ENCODE peak calls at places on chromosomes 4 and X, in eight cellular contexts. C is choroid plexus epithelial cell, M is Calu3, F is nephron progenitor cell, W is astrocyte, Y is astrocyte of the spinal cord, H is cardiac fibroblast, R is fibroblast of pulmonary artery. T is an unnamed sample.

GRCh38 chrX:112642349-112642748 is 37.4 kb downstream of the LHFPL1 start:
- DNase-seq in C (peak), M (peak), F (peak), W (peak), Y (peak), H (peak), R (peak), T (peak)

GRCh38 chr4:123055943-123056342 is 133.5 kb upstream of the NUDT6 start:
- DNase-seq in C (no peak), M (no peak), F (no peak), W (peak), Y (peak), H (no peak), R (no peak), T (no peak)

GRCh38 chr4:18934197-18934596 is 912.6 kb upstream of the LCORL start:
- DNase-seq in C (peak), M (no peak), F (no peak), W (no peak), Y (no peak), H (no peak), R (no peak), T (no peak)

GRCh38 chrX:28609003-28609402 is 21.8 kb downstream of the IL1RAPL1 start:
- DNase-seq in C (no peak), M (no peak), F (no peak), W (no peak), Y (no peak), H (no peak), R (no peak), T (no peak)

GRCh38 chr4:56655209-56655626 is 25.9 kb downstream of the HOPX start:
- DNase-seq in C (no peak), M (peak), F (peak), W (peak), Y (peak), H (no peak), R (peak), T (no peak)

GRCh38 chrX:14356401-14356800 is 172.9 kb upstream of the GLRA2 start:
- DNase-seq in C (peak), M (no peak), F (no peak), W (no peak), Y (peak), H (no peak), R (peak), T (no peak)

GRCh38 chr4:39062499-39062898 is 467 bp downstream of the KLHL5 start:
- DNase-seq in C (no peak), M (no peak), F (no peak), W (no peak), Y (peak), H (no peak), R (no peak), T (no peak)

GRCh38 chr4:81724925-81725329 is 253.2 kb upstream of the RASGEF1B start:
- DNase-seq in C (peak), M (peak), F (peak), W (no peak), Y (no peak), H (no peak), R (no peak), T (no peak)

GRCh38 chrX:31232506-31232905 is 160.7 kb upstream of the FTHL17 start:
- DNase-seq in C (no peak), M (no peak), F (no peak), W (no peak), Y (no peak), H (no peak), R (no peak), T (no peak)

GRCh38 chr4:86013623-86014022 is 346.2 kb downstream of the MAPK10 start:
- DNase-seq in C (peak), M (no peak), F (no peak), W (peak), Y (peak), H (peak), R (peak), T (no peak)

GRCh38 chr4:25180524-25181131 is 20.4 kb upstream of the SEPSECS start:
- DNase-seq in C (peak), M (peak), F (peak), W (peak), Y (peak), H (peak), R (peak), T (peak)

GRCh38 chr4:6783111-6783981 is 819 bp downstream of the KIAA0232 start:
- DNase-seq in C (peak), M (peak), F (peak), W (peak), Y (peak), H (peak), R (peak), T (peak)

GRCh38 chr4:181578911-181579310 is 664.3 kb upstream of the TENM3 start:
- DNase-seq in C (peak), M (no peak), F (no peak), W (no peak), Y (peak), H (no peak), R (no peak), T (no peak)

GRCh38 chr4:154779362-154779947 is 1.6 kb upstream of the RBM46 start:
- DNase-seq in C (peak), M (no peak), F (no peak), W (peak), Y (peak), H (peak), R (peak), T (no peak)

GRCh38 chr4:74670583-74670982 is 123.7 kb downstream of the BTC start:
- DNase-seq in C (peak), M (no peak), F (no peak), W (no peak), Y (no peak), H (no peak), R (no peak), T (no peak)

GRCh38 chrX:96480081-96480480 is 204.6 kb upstream of the DIAPH2 start:
- DNase-seq in C (peak), M (no peak), F (no peak), W (peak), Y (peak), H (no peak), R (peak), T (no peak)

GRCh38 chrX:19334945-19335626 is 8.6 kb upstream of the PDHA1 start:
- DNase-seq in C (peak), M (no peak), F (no peak), W (no peak), Y (peak), H (no peak), R (peak), T (peak)

GRCh38 chr4:186072516-186072915 is 3.6 kb downstream of the TLR3 start:
- DNase-seq in C (no peak), M (no peak), F (no peak), W (no peak), Y (no peak), H (no peak), R (no peak), T (no peak)

GRCh38 chr4:74376888-74377483 is 12.0 kb downstream of the EREG start:
- DNase-seq in C (peak), M (no peak), F (no peak), W (peak), Y (peak), H (peak), R (peak), T (peak)

GRCh38 chrX:44462851-44463250 is 79.8 kb downstream of the FUNDC1 start:
- DNase-seq in C (peak), M (peak), F (no peak), W (peak), Y (peak), H (peak), R (peak), T (no peak)

GRCh38 chr4:152346979-152347378 is 188.9 kb downstream of the FBXW7 start:
- DNase-seq in C (no peak), M (no peak), F (no peak), W (no peak), Y (no peak), H (no peak), R (no peak), T (no peak)

GRCh38 chr4:104093247-104093646 is 373.5 kb upstream of the TACR3 start:
- DNase-seq in C (no peak), M (no peak), F (no peak), W (no peak), Y (no peak), H (no peak), R (no peak), T (no peak)

GRCh38 chr4:156201050-156201449 is 247.4 kb upstream of the CTSO start:
- DNase-seq in C (no peak), M (no peak), F (no peak), W (no peak), Y (no peak), H (no peak), R (no peak), T (peak)

GRCh38 chrX:107168712-107169111 is 37.5 kb downstream of the NUP62CL start:
- DNase-seq in C (no peak), M (no peak), F (no peak), W (no peak), Y (no peak), H (no peak), R (no peak), T (no peak)

GRCh38 chrX:153065389-153065788 is 6.9 kb upstream of the PNMA6A start:
- DNase-seq in C (no peak), M (no peak), F (no peak), W (no peak), Y (no peak), H (no peak), R (no peak), T (no peak)

GRCh38 chrX:154327026-154327820 is 31.6 kb downstream of the TKTL1 start:
- DNase-seq in C (no peak), M (no peak), F (no peak), W (peak), Y (peak), H (peak), R (no peak), T (no peak)

GRCh38 chr4:3310301-3311094 is 17.7 kb downstream of the RGS12 start:
- DNase-seq in C (no peak), M (no peak), F (no peak), W (no peak), Y (no peak), H (no peak), R (no peak), T (no peak)

GRCh38 chr4:152556283-152556682 is 20.4 kb upstream of the FBXW7 start:
- DNase-seq in C (no peak), M (no peak), F (no peak), W (no peak), Y (no peak), H (no peak), R (no peak), T (no peak)

GRCh38 chr4:111952708-111953107 is 192.5 kb upstream of the FAM241A start:
- DNase-seq in C (no peak), M (no peak), F (no peak), W (peak), Y (peak), H (no peak), R (no peak), T (no peak)

GRCh38 chr4:64158648-64159326 is 250.5 kb downstream of the TECRL start:
- DNase-seq in C (peak), M (peak), F (peak), W (peak), Y (peak), H (peak), R (peak), T (peak)
- TF ChIP-seq CTCF in C (peak), M (peak), F (peak), W (peak), Y (peak), H (peak), R (peak), T (peak)

GRCh38 chr4:147617841-147618421 is 734 bp downstream of the TMEM184C start:
- DNase-seq in C (no peak), M (no peak), F (no peak), W (no peak), Y (no peak), H (no peak), R (no peak), T (no peak)

GRCh38 chr4:147620315-147620714 is 3.1 kb downstream of the TMEM184C start:
- DNase-seq in C (no peak), M (no peak), F (no peak), W (no peak), Y (no peak), H (no peak), R (no peak), T (no peak)

GRCh38 chr4:147616849-147617172 is 386 bp upstream of the TMEM184C start:
- DNase-seq in C (no peak), M (no peak), F (no peak), W (no peak), Y (no peak), H (no peak), R (no peak), T (peak)

GRCh38 chr4:147617173-147617840 is at the start of gene TMEM184C:
- DNase-seq in C (peak), M (peak), F (peak), W (peak), Y (peak), H (peak), R (peak), T (peak)
- TF ChIP-seq CTCF in C (peak), M (no peak), F (no peak), W (no peak), Y (peak), H (no peak), R (no peak), T (no peak)

GRCh38 chr4:8021796-8022195 is 82.1 kb upstream of the AFAP1 start:
- DNase-seq in C (no peak), M (no peak), F (no peak), W (no peak), Y (no peak), H (no peak), R (no peak), T (no peak)
- TF ChIP-seq CTCF in C (peak), M (no peak), F (no peak), W (no peak), Y (no peak), H (peak), R (peak), T (no peak)

GRCh38 chr4:141858437-141858836 is 222.1 kb downstream of the IL15 start:
- DNase-seq in C (no peak), M (no peak), F (no peak), W (no peak), Y (no peak), H (no peak), R (no peak), T (no peak)

DNA sequence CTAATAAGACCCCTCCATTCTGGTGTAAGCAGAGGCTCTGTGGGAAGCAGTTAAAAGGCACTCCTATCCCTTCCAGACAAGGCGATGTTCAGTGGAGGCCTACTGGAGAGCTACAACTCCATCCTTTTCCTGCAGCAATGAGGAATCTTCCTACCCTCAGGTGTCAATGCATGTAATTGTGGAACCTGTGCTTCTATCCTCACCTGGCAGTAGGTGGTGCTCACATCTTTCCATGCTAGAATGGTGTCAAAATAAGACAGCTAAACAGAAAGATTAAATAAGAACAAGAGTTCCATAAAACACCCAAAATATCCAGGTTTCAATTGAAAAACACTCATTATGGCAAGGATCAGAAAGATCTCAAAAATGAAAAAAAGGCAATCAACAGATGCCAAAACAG is 224.6 kb downstream of the IL15 start:
- DNase-seq in C (no peak), M (peak), F (no peak), W (no peak), Y (no peak), H (no peak), R (no peak), T (no peak)
- TF ChIP-seq CTCF in C (no peak), M (no peak), F (no peak), W (no peak), Y (no peak), H (no peak), R (no peak), T (no peak)

GRCh38 chr4:62006108-62006507 is 806.0 kb downstream of the ADGRL3 start:
- DNase-seq in C (no peak), M (no peak), F (no peak), W (no peak), Y (no peak), H (no peak), R (no peak), T (no peak)

GRCh38 chr4:62003695-62004094 is 803.6 kb downstream of the ADGRL3 start:
- DNase-seq in C (peak), M (no peak), F (no peak), W (no peak), Y (no peak), H (no peak), R (peak), T (no peak)

GRCh38 chr4:62004881-62005280 is 804.8 kb downstream of the ADGRL3 start:
- DNase-seq in C (no peak), M (no peak), F (no peak), W (no peak), Y (no peak), H (no peak), R (no peak), T (no peak)
- TF ChIP-seq CTCF in C (no peak), M (no peak), F (no peak), W (no peak), Y (no peak), H (no peak), R (no peak), T (no peak)

T was measured in GM13977.